ENCODE peak calls at places on chromosomes 2 and 18, in ten cellular contexts. O is psoas muscle, J is transverse colon, Y is lung, L is A549, T is breast epithelium, H is left lung, I is heart left ventricle, A is adrenal gland, U is cardiac muscle cell. B is an unnamed sample. For H3K4me1 and H3K9me3, the result is how much of the 10 kb centered on the place peaks cover.

GRCh38 chr18:78679861-78680260 is 299.8 kb upstream of the SALL3 start:
- DNase-seq in L (no peak), U (no peak), I (no peak), H (no peak), J (no peak), A (no peak), Y (no peak), T (no peak), O (no peak), B (no peak)

GRCh38 chr2:15061268-15061667 is 428.8 kb downstream of the LRATD1 start:
- DNase-seq in H (no peak), J (no peak), I (no peak), A (no peak), O (no peak), Y (no peak), T (no peak), U (no peak), L (no peak), B (no peak)

GRCh38 chr2:118089015-118089800 is 937 bp downstream of the INSIG2 start:
- DNase-seq in Y (no peak), A (no peak), L (peak), O (no peak), I (peak), T (no peak), U (peak), J (peak), H (peak), B (peak)

GRCh38 chr2:16273111-16273510 is 332.8 kb downstream of the MYCN start:
- DNase-seq in I (no peak), J (no peak), L (no peak), U (no peak), O (no peak), T (no peak), H (no peak), A (no peak), Y (no peak), B (no peak)

GRCh38 chr18:26477828-26478466 is 70.4 kb downstream of the KCTD1 start:
- DNase-seq in A (no peak), L (peak), U (no peak), O (no peak), I (no peak), J (no peak), T (no peak), Y (no peak), H (no peak), B (no peak)

GRCh38 chr18:74148543-74149070 is 284 bp downstream of the TIMM21 start:
- DNase-seq in L (no peak), U (no peak), A (no peak), O (no peak), H (no peak), I (no peak), T (no peak), J (no peak), Y (no peak), B (no peak)

GRCh38 chr2:198815626-198816025 is 642.1 kb downstream of the SATB2 start:
- DNase-seq in I (no peak), O (no peak), Y (no peak), J (peak), H (no peak), T (no peak), L (no peak), A (no peak), U (no peak), B (no peak)

GRCh38 chr2:169946546-169946945 is 119.3 kb downstream of the UBR3 start:
- DNase-seq in Y (no peak), L (no peak), I (no peak), O (no peak), U (no peak), H (no peak), T (no peak), A (no peak), J (no peak), B (no peak)

GRCh38 chr18:70645971-70646370 is 357.1 kb downstream of the SOCS6 start:
- DNase-seq in T (no peak), J (no peak), U (peak), Y (no peak), I (no peak), O (no peak), H (no peak), L (no peak), A (no peak), B (no peak)

GRCh38 chr2:136323935-136324334 is 206.0 kb upstream of the CXCR4 start:
- DNase-seq in O (no peak), H (no peak), A (no peak), J (no peak), T (no peak), U (no peak), I (no peak), L (no peak), Y (no peak), B (no peak)

GRCh38 chr2:216107760-216108159 is 1.4 kb upstream of the XRCC5 start:
- DNase-seq in H (no peak), L (no peak), O (no peak), U (peak), A (no peak), I (no peak), J (no peak), T (no peak), Y (no peak), B (peak)
- H3K4me3 ChIP-seq in H (no peak), L (no peak), O (no peak), U (no peak), A (no peak), I (no peak), J (no peak), T (no peak), Y (no peak), B (no peak)

DNA sequence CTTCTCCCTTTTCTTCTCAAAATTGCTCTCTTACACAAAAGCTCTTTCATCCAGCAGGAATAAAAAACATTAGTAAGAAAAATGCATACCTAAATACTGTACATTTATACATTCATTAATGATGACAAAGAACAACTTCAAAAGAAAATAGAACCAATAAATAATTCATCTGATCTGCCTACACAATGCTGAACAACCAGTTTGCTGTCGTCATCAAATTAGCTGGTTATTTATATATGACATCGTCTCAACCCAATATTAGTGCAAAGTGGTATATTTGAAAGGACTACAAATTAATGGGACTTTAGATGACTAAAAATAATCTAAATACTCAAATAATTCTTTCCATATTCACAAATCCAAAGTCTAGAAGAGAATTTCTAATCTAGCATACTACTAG is 24.8 kb upstream of the VIT start:
- DNase-seq in Y (no peak), J (no peak), O (no peak), T (no peak), I (no peak), H (no peak), U (no peak), L (no peak), A (no peak), B (no peak)
- H3K4me1 ChIP-seq in Y (under half), J (under half), O (under half), T (under half), I (under half), H (under half), U (under half), L (under half), A (under half), B (under half)

DNA sequence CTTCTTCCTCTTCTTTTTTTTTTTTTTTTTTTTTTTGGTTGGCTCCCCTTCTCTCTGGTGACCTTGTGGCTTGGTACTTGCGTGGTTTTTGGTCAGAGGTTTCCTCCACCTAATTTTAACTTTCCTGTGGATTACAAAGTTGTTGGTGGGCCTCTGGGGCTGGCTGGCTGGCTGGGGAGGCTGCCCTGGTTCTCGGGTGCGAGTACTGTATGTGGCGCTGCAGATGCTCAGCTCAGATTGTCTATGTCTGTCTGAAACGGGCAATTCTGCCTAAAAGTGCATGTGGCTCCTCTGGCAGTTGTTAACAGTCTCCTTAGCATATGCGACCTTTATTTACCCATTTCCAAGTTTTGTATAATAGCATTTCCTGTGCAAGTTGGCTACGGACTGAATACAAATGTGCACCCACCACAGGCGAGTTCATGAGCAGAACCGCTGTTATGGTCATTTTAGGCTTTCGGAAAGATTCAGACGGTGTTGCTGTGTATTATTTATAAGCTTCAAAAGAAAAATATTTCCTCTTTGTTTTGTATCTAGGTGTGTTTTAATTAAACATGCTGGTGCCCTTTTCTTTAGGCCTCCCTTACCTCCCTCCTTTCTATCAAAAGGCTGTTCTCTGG is 4.4 kb downstream of the TBR1 start:
- DNase-seq in H (no peak), Y (no peak), I (no peak), L (no peak), O (no peak), U (no peak), A (no peak), T (no peak), J (no peak), B (no peak)
- H3K9me3 ChIP-seq in H (under half), Y (under half), I (under half), L (under half), O (under half), U (under half), A (under half), T (under half), J (under half), B (under half)

GRCh38 chr2:8984152-8984551 is 19.3 kb downstream of the MBOAT2 start:
- DNase-seq in U (peak), I (no peak), Y (no peak), J (no peak), L (no peak), T (no peak), A (no peak), H (no peak), O (no peak), B (no peak)
- H3K4me3 ChIP-seq in U (no peak), I (no peak), Y (no peak), J (no peak), L (no peak), T (no peak), A (no peak), H (no peak), O (no peak), B (no peak)

DNA sequence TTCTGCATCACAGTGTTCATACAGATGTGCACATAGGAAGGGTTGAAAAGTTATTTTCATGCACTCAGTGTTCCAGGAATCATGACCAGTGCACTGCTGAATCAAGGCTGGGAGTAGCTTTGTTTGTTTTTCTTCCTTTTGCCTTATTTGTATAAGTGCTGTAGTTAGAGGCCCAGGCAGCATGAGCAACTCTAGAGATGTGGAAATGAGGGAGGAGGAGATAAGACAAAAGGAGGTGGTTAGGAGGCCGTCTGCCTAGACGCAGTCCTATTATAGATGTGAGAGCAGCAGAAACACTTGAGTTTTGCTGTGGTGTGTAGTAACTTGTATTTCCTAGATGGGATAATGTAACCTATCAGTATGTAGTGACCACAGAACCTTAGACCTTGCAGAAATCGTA is 264.3 kb upstream of the RASGRP3 start:
- DNase-seq in A (no peak), O (no peak), Y (no peak), T (no peak), H (no peak), J (no peak), I (no peak), L (peak), U (peak), B (no peak)
- H3K4me1 ChIP-seq in A (under half), O (under half), Y (under half), T (under half), H (under half), J (under half), I (half or more), L (half or more), U (under half), B (under half)